ENCODE peak calls at places on chromosomes 1 and 21, in six cellular contexts. V is glutamatergic neuron, T is cardiac septum, D is lower lobe of right lung, S is ACHN, R is NCI-H69. H is an unnamed sample.

GRCh38 chr1:115453666-115454065 is 115.6 kb upstream of the NGF start:
- DNase-seq in D (no peak), S (no peak), T (no peak), V (no peak), R (no peak), H (no peak)

GRCh38 chr1:244603498-244603897 is 49.4 kb upstream of the DESI2 start:
- DNase-seq in D (no peak), V (no peak), S (peak; percentile 55), R (peak; percentile 53), T (no peak), H (peak; percentile 69)

GRCh38 chr1:32274646-32275340 is 17.1 kb upstream of the HDAC1 start:
- DNase-seq in R (no peak), V (no peak), S (no peak), D (no peak), T (no peak), H (no peak)

GRCh38 chr1:238232036-238232744 is 341.5 kb upstream of the ZP4 start:
- DNase-seq in T (no peak), V (no peak), R (peak; percentile 96), D (no peak), S (no peak), H (no peak)

GRCh38 chr1:3409737-3410434 is 44.6 kb upstream of the ARHGEF16 start:
- DNase-seq in R (peak; percentile 37), D (no peak), T (no peak), S (peak; percentile 59), V (peak; percentile 60), H (peak; percentile 54)

GRCh38 chr1:60874703-60875102 is 207.7 kb upstream of the NFIA start:
- DNase-seq in S (no peak), V (no peak), T (no peak), D (no peak), R (peak; percentile 67), H (peak; percentile 67)

GRCh38 chr1:226981386-226981817 is 41.3 kb downstream of the COQ8A start:
- DNase-seq in V (no peak), D (no peak), S (no peak), T (no peak), R (no peak), H (no peak)

GRCh38 chr1:36765785-36766300 is 268.5 kb downstream of the GRIK3 start:
- DNase-seq in S (no peak), T (peak; percentile 54), D (no peak), R (peak; percentile 33), V (no peak), H (no peak)

GRCh38 chr1:43321331-43321891 is 16.2 kb upstream of the MPL start:
- DNase-seq in R (no peak), V (no peak), S (no peak), T (peak; percentile 55), D (no peak), H (no peak)

GRCh38 chr1:13960376-13960987 is 260.5 kb downstream of the PRDM2 start:
- DNase-seq in V (peak; percentile 81), D (peak; percentile 61), R (peak; percentile 17), S (peak; percentile 50), T (peak; percentile 81), H (peak; percentile 66)

GRCh38 chr1:203200916-203201315 is 14.4 kb upstream of the CHI3L1 start:
- DNase-seq in V (no peak), D (no peak), T (no peak), R (no peak), S (no peak), H (no peak)

GRCh38 chr1:11990303-11991032 is 10.2 kb downstream of the MFN2 start:
- DNase-seq in D (peak; percentile 63), R (no peak), S (no peak), T (peak; percentile 85), V (no peak), H (peak; percentile 98)

GRCh38 chr1:154478639-154479038 is 23.4 kb upstream of the TDRD10 start:
- DNase-seq in D (no peak), R (peak; percentile 32), S (peak; percentile 30), T (no peak), V (no peak), H (no peak)

GRCh38 chr1:161420763-161421455 is 53.2 kb upstream of the CFAP126 start:
- DNase-seq in R (peak; percentile 93), S (no peak), D (no peak), V (no peak), T (no peak), H (peak; percentile 69)

GRCh38 chr1:190154744-190155143 is 322.9 kb downstream of the BRINP3 start:
- DNase-seq in T (no peak), V (no peak), R (no peak), S (no peak), D (no peak), H (no peak)

GRCh38 chr21:31162827-31163226 is 124.6 kb upstream of the KRTAP19-8 start:
- DNase-seq in T (no peak), V (no peak), R (no peak), S (no peak), D (no peak), H (no peak)

GRCh38 chr1:162385702-162386101 is 4.2 kb downstream of the C1orf226 start:
- DNase-seq in S (no peak), R (no peak), D (no peak), T (no peak), V (no peak), H (no peak)

GRCh38 chr1:162056043-162056442 is 13.4 kb upstream of the NOS1AP start:
- DNase-seq in V (peak; percentile 75), D (peak; percentile 61), R (peak; percentile 81), S (peak; percentile 78), T (no peak), H (peak; percentile 82)

GRCh38 chr1:27536767-27537166 is 46.8 kb upstream of the WASF2 start:
- DNase-seq in T (no peak), S (peak; percentile 50), V (peak; percentile 65), R (peak; percentile 84), D (no peak), H (peak; percentile 45)

GRCh38 chr1:171931752-171932151 is 90.5 kb downstream of the DNM3 start:
- DNase-seq in T (no peak), R (no peak), V (no peak), S (no peak), D (no peak), H (no peak)

GRCh38 chr1:50278352-50278878 is 144.8 kb downstream of the DMRTA2 start:
- DNase-seq in T (no peak), V (peak; percentile 19), S (no peak), D (no peak), R (peak; percentile 5), H (no peak)

GRCh38 chr1:244319283-244320132 is 132.2 kb downstream of the ADSS2 start:
- DNase-seq in T (no peak), S (no peak), D (no peak), V (no peak), R (no peak), H (no peak)

GRCh38 chr1:54124472-54124871 is 28.3 kb downstream of the CDCP2 start:
- DNase-seq in V (no peak), T (no peak), D (no peak), R (peak; percentile 95), S (no peak), H (peak; percentile 95)

GRCh38 chr1:41637367-41637766 is 152.9 kb upstream of the EDN2 start:
- DNase-seq in S (no peak), R (no peak), V (no peak), T (no peak), D (no peak), H (no peak)

GRCh38 chr1:15994590-15995351 is 9.3 kb upstream of the SRARP start:
- DNase-seq in D (peak; percentile 73), T (no peak), R (peak; percentile 8), V (peak; percentile 78), S (peak; percentile 55), H (peak; percentile 86)

GRCh38 chr1:100670083-100670482 is 49.5 kb upstream of the VCAM1 start:
- DNase-seq in S (no peak), V (no peak), D (no peak), T (no peak), R (no peak), H (no peak)

H was measured in DMS53.